ENCODE peak calls at places on chromosomes 3 and 15, in four cellular contexts. I is PC-9; F is CD4-positive, CD25-positive, alpha-beta regulatory T cell; M is IMR-90. B is an unnamed sample.
A peak's percentile ranks its signal among the peaks of the same experiment; 100 is the strongest.

GRCh38 chr3:4494807-4495200 is 1.7 kb downstream of the ITPR1 start:
- DNase-seq in I (no peak), F (no peak), M (no peak), B (no peak)

GRCh38 chr3:151256761-151257160 is 21.6 kb downstream of the P2RY14 start:
- DNase-seq in I (no peak), F (no peak), M (no peak), B (no peak)

GRCh38 chr3:102400766-102401165 is 34.0 kb upstream of the ZPLD1 start:
- DNase-seq in I (peak; percentile 75), F (no peak), M (peak; percentile 67), B (peak; percentile 90)

GRCh38 chr3:128112406-128112968 is 11.1 kb downstream of the RUVBL1 start:
- DNase-seq in I (peak; percentile 42), F (peak; percentile 23), M (peak; percentile 90), B (peak; percentile 57)

GRCh38 chr3:8562081-8562595 is 60.5 kb downstream of the LMCD1 start:
- DNase-seq in I (no peak), F (no peak), M (no peak), B (no peak)

GRCh38 chr15:89998141-89998661 is 2.9 kb upstream of the ZNF710 start:
- DNase-seq in I (peak; percentile 97), F (no peak), M (peak; percentile 85), B (no peak)

GRCh38 chr15:43127752-43128151 is 5.6 kb upstream of the TMEM62 start:
- DNase-seq in I (peak; percentile 34), F (no peak), M (no peak), B (no peak)

GRCh38 chr3:150225986-150226385 is 182.1 kb upstream of the TSC22D2 start:
- DNase-seq in I (no peak), F (no peak), M (no peak), B (no peak)

GRCh38 chr15:83378921-83379561 is 68.1 kb upstream of the SH3GL3 start:
- DNase-seq in I (peak; percentile 47), F (no peak), M (no peak), B (peak; percentile 80)

GRCh38 chr3:40790741-40791140 is 266.0 kb downstream of the ZNF621 start:
- DNase-seq in I (no peak), F (no peak), M (no peak), B (no peak)

GRCh38 chr3:52244061-52244628 is 1.4 kb upstream of the PPM1M start:
- DNase-seq in I (peak; percentile 80), F (no peak), M (peak; percentile 43), B (peak; percentile 86)

GRCh38 chr3:160756907-160757623 is 1.0 kb downstream of the PPM1L start:
- DNase-seq in I (no peak), F (no peak), M (no peak), B (no peak)

GRCh38 chr3:119911748-119912147 is 129.8 kb downstream of the NR1I2 start:
- DNase-seq in I (no peak), F (no peak), M (no peak), B (no peak)

GRCh38 chr3:174957581-174958001 is 98.5 kb downstream of the NAALADL2 start:
- DNase-seq in I (no peak), F (no peak), M (peak; percentile 39), B (peak; percentile 71)

GRCh38 chr3:10286596-10287295 is 6.0 kb downstream of the GHRL start:
- DNase-seq in I (no peak), F (peak; percentile 11), M (peak; percentile 74), B (peak; percentile 49)

GRCh38 chr15:32885711-32886110 is 167.9 kb downstream of the GREM1 start:
- DNase-seq in I (no peak), F (no peak), M (no peak), B (no peak)
- H3K4me1 ChIP-seq in I (no peaks in the 10 kb centered on the region), F (no peaks in the 10 kb centered on the region), M (peaks cover 17% of the 10 kb centered on the region), B (no peaks in the 10 kb centered on the region)

GRCh38 chr3:134338201-134338512 is 36.1 kb downstream of the AMOTL2 start:
- DNase-seq in I (no peak), F (no peak), M (no peak), B (no peak)
- H3K4me1 ChIP-seq in I (peaks cover 51% of the 10 kb centered on the region), F (no peaks in the 10 kb centered on the region), M (peaks cover 42% of the 10 kb centered on the region), B (peaks cover 9% of the 10 kb centered on the region)

GRCh38 chr15:45149060-45149459 is 19.3 kb downstream of the DUOX1 start:
- DNase-seq in I (no peak), F (no peak), M (no peak), B (no peak)
- H3K4me1 ChIP-seq in I (peaks cover 15% of the 10 kb centered on the region), F (no peaks in the 10 kb centered on the region), M (no peaks in the 10 kb centered on the region), B (peaks cover 11% of the 10 kb centered on the region)

GRCh38 chr3:125143538-125143937 is 69.0 kb downstream of the SLC12A8 start:
- DNase-seq in I (no peak), F (no peak), M (no peak), B (no peak)
- H3K4me1 ChIP-seq in I (no peaks in the 10 kb centered on the region), F (peaks cover 16% of the 10 kb centered on the region), M (peaks cover 22% of the 10 kb centered on the region), B (peaks cover 12% of the 10 kb centered on the region)

GRCh38 chr3:184337315-184337714 is at the start of gene FAM131A:
- DNase-seq in I (no peak), F (no peak), M (peak; percentile 28), B (no peak)

GRCh38 chr3:184336484-184337230 is 743 bp upstream of the FAM131A start:
- DNase-seq in I (peak; percentile 56), F (no peak), M (peak; percentile 65), B (peak; percentile 48)

GRCh38 chr3:184339016-184339415 is 1.6 kb downstream of the FAM131A start:
- DNase-seq in I (no peak), F (no peak), M (no peak), B (no peak)

GRCh38 chr3:184337981-184338380 is 581 bp downstream of the FAM131A start:
- DNase-seq in I (no peak), F (no peak), M (no peak), B (no peak)

DNA sequence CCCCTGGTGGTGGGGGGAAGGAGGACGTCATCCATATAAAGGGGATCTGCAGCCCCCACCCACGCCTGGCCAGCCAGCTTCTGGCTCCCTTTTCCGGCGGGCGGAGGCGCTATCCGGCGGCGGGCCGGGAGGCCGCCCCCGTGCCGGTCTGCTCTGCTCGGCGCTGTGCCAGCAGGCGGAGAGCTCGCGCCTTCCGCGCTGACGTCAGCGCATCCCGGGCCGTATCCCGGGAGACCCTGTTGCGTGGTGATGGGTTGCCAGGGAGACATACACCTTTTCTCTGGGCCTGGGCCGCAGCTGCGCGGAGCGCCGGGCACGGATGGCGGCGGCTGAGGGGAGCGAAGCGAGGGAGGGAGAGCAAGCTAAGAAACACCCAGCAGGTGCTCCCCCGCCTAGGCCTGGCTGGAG is 1.1 kb downstream of the FAM131A start:
- DNase-seq in I (no peak), F (no peak), M (peak; percentile 87), B (peak; percentile 66)
- H3K4me1 ChIP-seq in I (peaks cover 35% of the 10 kb centered on the region), F (peaks cover 29% of the 10 kb centered on the region), M (peaks cover 36% of the 10 kb centered on the region), B (peaks cover 42% of the 10 kb centered on the region)

GRCh38 chr15:64000183-64000710 is 46.0 kb downstream of the DAPK2 start:
- DNase-seq in I (no peak), F (no peak), M (no peak), B (no peak)
- H3K4me1 ChIP-seq in I (peaks cover 15% of the 10 kb centered on the region), F (no peaks in the 10 kb centered on the region), M (peaks cover 5% of the 10 kb centered on the region), B (peaks cover 22% of the 10 kb centered on the region)

GRCh38 chr15:40244961-40245523 is 6.2 kb downstream of the PAK6 start:
- DNase-seq in I (peak; percentile 91), F (no peak), M (no peak), B (no peak)

GRCh38 chr15:40243126-40243810 is 4.4 kb downstream of the PAK6 start:
- DNase-seq in I (no peak), F (no peak), M (no peak), B (peak; percentile 73)

GRCh38 chr15:40247406-40247971 is 8.6 kb downstream of the PAK6 start:
- DNase-seq in I (no peak), F (no peak), M (no peak), B (no peak)

GRCh38 chr15:40246496-40247275 is 7.8 kb downstream of the PAK6 start:
- DNase-seq in I (no peak), F (no peak), M (no peak), B (no peak)

DNA sequence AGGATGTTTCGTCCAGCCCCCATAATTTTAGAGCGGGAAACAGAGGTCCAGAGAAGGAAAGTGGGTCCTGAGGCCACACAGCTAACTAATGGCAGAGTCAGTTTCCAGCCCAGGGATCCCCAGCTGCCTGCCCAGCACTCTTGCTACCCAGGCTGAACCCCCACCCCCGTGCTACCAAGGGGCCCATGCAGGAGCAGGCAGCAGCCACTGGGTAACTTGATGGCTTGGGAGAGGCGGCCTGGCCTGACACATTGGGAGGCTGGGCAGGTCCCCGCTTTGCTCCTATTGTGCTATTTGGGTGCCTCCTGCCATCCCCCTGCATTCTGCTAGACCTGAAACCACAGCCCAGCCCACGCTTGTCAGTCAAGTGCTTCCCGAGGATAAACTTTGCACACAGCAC is 6.8 kb downstream of the PAK6 start:
- DNase-seq in I (no peak), F (no peak), M (no peak), B (no peak)
- H3K4me1 ChIP-seq in I (peaks cover 45% of the 10 kb centered on the region), F (no peaks in the 10 kb centered on the region), M (no peaks in the 10 kb centered on the region), B (peaks cover 40% of the 10 kb centered on the region)

GRCh38 chr15:74783072-74783807 is 1.4 kb downstream of the CSK start:
- DNase-seq in I (no peak), F (no peak), M (peak; percentile 36), B (no peak)

GRCh38 chr15:74783808-74784175 is 1.9 kb downstream of the CSK start:
- DNase-seq in I (no peak), F (no peak), M (no peak), B (no peak)

GRCh38 chr15:74780983-74781672 is 752 bp upstream of the CSK start:
- DNase-seq in I (no peak), F (no peak), M (peak; percentile 28), B (no peak)

GRCh38 chr15:74781673-74782595 is at the start of gene CSK:
- DNase-seq in I (no peak), F (peak; percentile 76), M (peak; percentile 51), B (no peak)

DNA sequence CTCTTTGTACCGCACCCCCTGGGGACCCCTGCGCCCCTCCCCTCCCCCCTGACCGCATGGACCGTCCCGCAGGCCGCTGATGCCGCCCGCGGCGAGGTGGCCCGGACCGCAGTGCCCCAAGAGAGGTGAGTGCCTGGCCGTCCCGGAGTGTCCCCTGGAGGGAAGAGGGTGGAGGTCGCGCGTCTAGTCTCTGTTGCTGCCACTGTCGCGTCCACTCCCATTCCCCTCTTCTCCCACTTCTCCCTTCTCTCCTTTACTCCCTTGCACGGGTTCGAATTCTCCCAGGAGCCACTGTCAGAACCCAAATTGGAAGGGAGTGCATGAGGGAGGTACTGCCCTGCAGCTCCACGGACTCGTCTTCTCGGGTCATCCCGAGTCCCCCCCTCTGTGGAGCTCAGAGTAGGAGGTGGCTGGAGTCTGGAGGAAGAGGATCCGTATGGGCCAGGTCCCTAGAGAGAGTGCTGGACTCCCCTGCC is 754 bp downstream of the CSK start:
- DNase-seq in I (no peak), F (no peak), M (no peak), B (no peak)
- H3K4me1 ChIP-seq in I (peaks cover 20% of the 10 kb centered on the region), F (peaks cover 90% of the 10 kb centered on the region), M (peaks cover 17% of the 10 kb centered on the region), B (peaks cover 13% of the 10 kb centered on the region)

B was measured in foreskin keratinocyte.